ENCODE peak calls at places on chromosome 18, in nine cellular contexts. A, L, V, Y, W, T, I, Q and E are unnamed samples.

GRCh38 chr18:49725809-49726514 is 87.4 kb downstream of the ACAA2 start:
- DNase-seq in V (peak), I (no peak), A (no peak), L (peak), Y (peak), Q (peak), T (peak), W (peak), E (no peak)

GRCh38 chr18:51184092-51184458 is 13.4 kb downstream of the MEX3C start:
- DNase-seq in Y (no peak), W (no peak), A (no peak), L (no peak), I (no peak), T (no peak), Q (no peak), V (no peak), E (no peak)

GRCh38 chr18:46566111-46566510 is 90.9 kb downstream of the LOXHD1 start:
- DNase-seq in Q (no peak), Y (no peak), I (no peak), V (no peak), T (no peak), A (no peak), L (no peak), W (no peak), E (peak)

GRCh38 chr18:79348066-79348465 is 47.7 kb upstream of the NFATC1 start:
- DNase-seq in V (no peak), Q (no peak), L (no peak), Y (no peak), W (no peak), I (no peak), T (no peak), A (no peak), E (no peak)

GRCh38 chr18:6543330-6543908 is 128.7 kb upstream of the L3MBTL4 start:
- DNase-seq in W (no peak), Y (peak), A (no peak), Q (no peak), V (no peak), L (peak), T (no peak), I (peak), E (no peak)

GRCh38 chr18:54444309-54444914 is 86.7 kb downstream of the C18orf54 start:
- DNase-seq in W (peak), A (no peak), Y (peak), I (peak), Q (peak), V (peak), L (peak), T (peak), E (peak)

GRCh38 chr18:69981948-69982347 is 34.3 kb upstream of the CD226 start:
- DNase-seq in I (no peak), T (no peak), Q (no peak), V (no peak), W (no peak), L (no peak), A (no peak), Y (no peak), E (no peak)

GRCh38 chr18:48142994-48143393 is 212.5 kb upstream of the SMAD2 start:
- DNase-seq in L (no peak), A (no peak), T (no peak), W (no peak), Y (no peak), I (no peak), Q (no peak), V (no peak), E (no peak)

GRCh38 chr18:3452750-3453539 is 3.0 kb downstream of the TGIF1 start:
- DNase-seq in I (no peak), L (no peak), A (no peak), Q (no peak), T (no peak), V (peak), W (no peak), Y (peak), E (no peak)

GRCh38 chr18:48852792-48853191 is 98.0 kb downstream of the SMAD7 start:
- DNase-seq in W (no peak), T (no peak), I (no peak), L (no peak), A (no peak), Y (no peak), Q (no peak), V (no peak), E (no peak)

GRCh38 chr18:906416-907170 is 1.9 kb downstream of the ADCYAP1 start:
- DNase-seq in Y (no peak), L (no peak), V (peak), T (peak), A (no peak), W (no peak), Q (no peak), I (no peak), E (no peak)

GRCh38 chr18:41324934-41325333 is 630.1 kb upstream of the PIK3C3 start:
- DNase-seq in L (no peak), Q (no peak), I (no peak), W (peak), Y (peak), A (no peak), T (no peak), V (no peak), E (no peak)

GRCh38 chr18:11387880-11388279 is 221.5 kb upstream of the SLC35G4 start:
- DNase-seq in Q (peak), V (no peak), A (no peak), I (no peak), Y (peak), L (peak), W (no peak), T (no peak), E (no peak)

GRCh38 chr18:48125724-48126123 is 195.3 kb upstream of the SMAD2 start:
- DNase-seq in Q (no peak), V (no peak), T (no peak), A (no peak), I (no peak), L (no peak), Y (no peak), W (no peak), E (no peak)

GRCh38 chr18:79405781-79406575 is 10.2 kb downstream of the NFATC1 start:
- DNase-seq in V (no peak), I (peak), Y (no peak), L (peak), A (no peak), Q (peak), T (no peak), W (no peak), E (no peak)

GRCh38 chr18:76875390-76876330 is 53.3 kb downstream of the ZNF236 start:
- DNase-seq in Y (peak), Q (no peak), W (no peak), A (no peak), T (peak), I (peak), V (peak), L (peak), E (no peak)

GRCh38 chr18:77080283-77080682 is 52.3 kb downstream of the MBP start:
- DNase-seq in L (no peak), V (no peak), T (no peak), Q (no peak), I (no peak), Y (no peak), A (no peak), W (no peak), E (no peak)

GRCh38 chr18:79903071-79903635 is 48.3 kb downstream of the SLC66A2 start:
- DNase-seq in W (no peak), A (no peak), Y (no peak), V (peak), Q (no peak), T (no peak), I (no peak), L (no peak), E (no peak)

GRCh38 chr18:32373995-32374394 is 96.7 kb downstream of the GAREM1 start:
- DNase-seq in A (no peak), W (no peak), T (no peak), I (no peak), Q (no peak), V (no peak), Y (peak), L (no peak), E (no peak)

GRCh38 chr18:12377556-12378553 is 828 bp upstream of the AFG3L2 start:
- DNase-seq in V (no peak), I (no peak), L (no peak), W (no peak), T (no peak), Q (no peak), Y (peak), A (no peak), E (no peak)

GRCh38 chr18:46632401-46633089 is 24.5 kb downstream of the LOXHD1 start:
- DNase-seq in Y (no peak), W (no peak), I (no peak), Q (no peak), A (peak), L (no peak), T (peak), V (peak), E (no peak)

GRCh38 chr18:14947482-14948162 is 199.7 kb downstream of the ANKRD30B start:
- DNase-seq in T (no peak), A (peak), L (no peak), W (no peak), Q (no peak), V (no peak), Y (no peak), I (no peak), E (no peak)

GRCh38 chr18:78671551-78671950 is 308.1 kb upstream of the SALL3 start:
- DNase-seq in Y (no peak), Q (no peak), I (no peak), L (no peak), A (no peak), V (no peak), W (no peak), T (no peak), E (no peak)

GRCh38 chr18:10230072-10230471 is 224.4 kb upstream of the APCDD1 start:
- DNase-seq in Q (no peak), L (peak), A (no peak), Y (peak), V (no peak), W (peak), T (no peak), I (no peak), E (no peak)

GRCh38 chr18:33923980-33924379 is 300.7 kb downstream of the NOL4 start:
- DNase-seq in L (no peak), Y (no peak), T (no peak), I (no peak), Q (no peak), A (no peak), V (no peak), W (no peak), E (no peak)

GRCh38 chr18:48816554-48816953 is 134.2 kb downstream of the SMAD7 start:
- DNase-seq in Y (no peak), I (no peak), L (no peak), Q (no peak), V (no peak), T (no peak), A (peak), W (no peak), E (no peak)

GRCh38 chr18:73895701-73896100 is 251.9 kb downstream of the FBXO15 start:
- DNase-seq in V (no peak), L (no peak), W (no peak), Y (no peak), I (no peak), A (no peak), T (no peak), Q (no peak), E (no peak)

GRCh38 chr18:53790817-53791216 is 433.7 kb downstream of the MBD2 start:
- DNase-seq in I (no peak), A (no peak), L (no peak), Y (peak), T (no peak), V (no peak), W (peak), Q (no peak), E (no peak)

GRCh38 chr18:79519751-79520472 is 124.2 kb downstream of the NFATC1 start:
- DNase-seq in V (no peak), I (peak), T (no peak), Y (peak), L (no peak), Q (no peak), A (peak), W (no peak), E (no peak)

GRCh38 chr18:3923750-3924149 is 473.8 kb downstream of the TGIF1 start:
- DNase-seq in T (no peak), L (no peak), A (no peak), W (peak), I (no peak), V (no peak), Y (peak), Q (no peak), E (no peak)

GRCh38 chr18:74411475-74411874 is 45.6 kb downstream of the DIPK1C start:
- DNase-seq in Q (no peak), Y (no peak), W (no peak), T (no peak), A (no peak), V (no peak), I (no peak), L (no peak), E (no peak)

GRCh38 chr18:5068856-5069255 is 128.2 kb downstream of the AKAIN1 start:
- DNase-seq in Y (no peak), W (no peak), Q (no peak), L (no peak), T (no peak), A (no peak), I (no peak), V (no peak), E (no peak)

GRCh38 chr18:2430191-2430590 is 141.1 kb downstream of the METTL4 start:
- DNase-seq in A (no peak), W (no peak), Q (no peak), I (no peak), V (no peak), T (no peak), Y (no peak), L (no peak), E (no peak)

DNA sequence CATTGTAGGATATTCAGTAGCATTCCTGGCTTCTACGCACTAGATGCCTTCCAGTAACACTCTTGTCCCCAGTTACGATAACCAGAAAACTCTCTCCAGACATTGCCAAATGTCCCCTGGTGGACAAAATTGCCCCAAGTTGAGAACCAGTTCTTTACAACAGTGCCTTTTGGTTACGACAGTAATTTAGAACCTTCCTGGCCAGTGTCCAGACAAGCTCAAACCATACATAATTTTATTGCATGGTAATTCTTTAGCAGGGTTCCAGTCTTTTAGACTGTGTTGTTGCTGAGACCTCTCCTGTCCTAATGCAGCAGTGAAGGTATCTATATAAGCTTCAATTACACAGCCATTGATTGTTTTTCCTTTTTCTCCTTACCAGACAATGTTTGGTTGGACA is 20.2 kb downstream of the RNMT start:
- DNase-seq in V (no peak), L (no peak), Y (no peak), Q (no peak), I (no peak), T (no peak), A (no peak), W (no peak), E (no peak)
- TF ChIP-seq CTCF in V (no peak), L (no peak), Y (no peak), Q (no peak), I (no peak), T (no peak), A (no peak), W (no peak), E (no peak)

GRCh38 chr18:66558773-66559172 is 45.1 kb downstream of the CDH19 start:
- DNase-seq in Y (peak), V (no peak), A (no peak), I (no peak), Q (no peak), W (no peak), L (no peak), T (no peak), E (no peak)

GRCh38 chr18:66557091-66557490 is 46.8 kb downstream of the CDH19 start:
- DNase-seq in Y (no peak), V (no peak), W (no peak), Q (no peak), L (no peak), T (no peak), A (no peak), I (no peak), E (no peak)

GRCh38 chr18:66564236-66564635 is 39.7 kb downstream of the CDH19 start:
- DNase-seq in Q (no peak), I (no peak), V (no peak), L (no peak), A (no peak), W (no peak), T (no peak), Y (no peak), E (no peak)

GRCh38 chr18:66562279-66562678 is 41.6 kb downstream of the CDH19 start:
- DNase-seq in W (no peak), I (no peak), L (no peak), T (no peak), A (no peak), V (no peak), Q (no peak), Y (no peak), E (no peak)

DNA sequence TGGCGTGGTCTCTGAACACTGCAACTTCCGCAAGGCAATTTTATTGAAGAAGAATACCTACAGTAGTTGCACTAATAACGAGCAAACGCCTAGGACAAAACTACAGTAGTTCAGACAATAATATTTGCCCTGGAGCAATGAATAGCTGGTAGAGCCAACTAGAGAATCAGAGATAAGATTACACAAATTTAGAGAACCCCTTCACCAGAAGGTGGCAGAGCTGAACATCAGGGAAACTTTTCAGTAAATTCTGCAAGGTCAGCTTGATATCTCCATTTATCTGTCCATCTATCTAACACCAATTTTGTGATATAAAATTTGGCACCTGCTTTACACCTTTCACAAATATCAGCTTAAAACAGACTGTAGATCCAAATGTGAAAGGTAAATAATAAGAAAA is 43.8 kb downstream of the CDH19 start:
- DNase-seq in Y (peak), Q (no peak), L (peak), V (no peak), T (no peak), A (no peak), W (no peak), I (no peak), E (no peak)
- TF ChIP-seq CTCF in Y (peak), Q (no peak), L (peak), V (peak), T (no peak), A (no peak), W (no peak), I (peak), E (peak)

GRCh38 chr18:57819671-57820460 is 16.8 kb upstream of the ATP8B1 start:
- DNase-seq in W (no peak), A (no peak), Y (peak), I (no peak), T (no peak), V (no peak), L (no peak), Q (no peak), E (no peak)
- TF ChIP-seq CTCF in W (no peak), A (no peak), Y (no peak), I (no peak), T (no peak), V (no peak), L (no peak), Q (no peak), E (no peak)

GRCh38 chr18:7784171-7784570 is 217.1 kb downstream of the PTPRM start:
- DNase-seq in Y (no peak), I (no peak), T (no peak), L (no peak), W (no peak), A (no peak), Q (no peak), V (no peak), E (no peak)

GRCh38 chr18:7793100-7793499 is 226.0 kb downstream of the PTPRM start:
- DNase-seq in V (no peak), L (no peak), I (no peak), W (no peak), Q (no peak), A (no peak), Y (no peak), T (no peak), E (no peak)

DNA sequence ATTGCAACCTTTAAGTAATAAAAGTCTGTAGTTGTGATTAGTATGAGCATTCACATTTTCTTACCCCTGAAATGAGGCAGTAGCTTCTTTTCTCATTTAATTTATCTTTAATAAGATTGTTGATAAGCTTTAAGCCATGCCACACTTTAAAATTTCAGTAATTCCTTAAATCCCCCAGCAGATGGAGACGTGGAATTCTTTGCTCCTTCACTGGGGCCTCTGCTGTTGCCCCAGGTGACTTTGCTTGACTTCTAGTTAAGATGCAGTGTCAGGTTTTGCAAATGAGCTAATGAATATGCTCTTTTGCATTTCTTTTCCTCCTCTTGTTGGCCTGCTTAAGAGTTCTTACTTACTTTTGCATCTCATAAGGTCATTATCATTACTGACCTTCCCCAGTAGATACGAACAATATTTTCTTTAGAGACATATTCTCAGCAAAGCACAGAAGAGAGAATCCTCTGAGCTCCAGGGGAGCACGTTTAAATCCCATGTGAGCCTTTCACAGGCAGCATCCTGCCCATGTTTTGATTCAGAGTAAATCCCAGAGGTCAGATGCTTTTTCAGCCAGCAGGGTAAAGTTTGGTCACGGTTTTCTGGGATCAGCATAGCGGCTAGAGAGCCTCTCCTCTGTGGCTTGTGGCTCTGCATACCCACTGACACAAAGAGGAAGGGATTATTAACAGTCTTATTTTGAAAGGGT is 222.9 kb downstream of the PTPRM start:
- DNase-seq in V (no peak), W (no peak), Y (peak), T (no peak), L (peak), I (no peak), Q (no peak), A (no peak), E (peak)
- TF ChIP-seq CTCF in V (peak), W (peak), Y (peak), T (peak), L (peak), I (no peak), Q (peak), A (peak), E (peak)

DNA sequence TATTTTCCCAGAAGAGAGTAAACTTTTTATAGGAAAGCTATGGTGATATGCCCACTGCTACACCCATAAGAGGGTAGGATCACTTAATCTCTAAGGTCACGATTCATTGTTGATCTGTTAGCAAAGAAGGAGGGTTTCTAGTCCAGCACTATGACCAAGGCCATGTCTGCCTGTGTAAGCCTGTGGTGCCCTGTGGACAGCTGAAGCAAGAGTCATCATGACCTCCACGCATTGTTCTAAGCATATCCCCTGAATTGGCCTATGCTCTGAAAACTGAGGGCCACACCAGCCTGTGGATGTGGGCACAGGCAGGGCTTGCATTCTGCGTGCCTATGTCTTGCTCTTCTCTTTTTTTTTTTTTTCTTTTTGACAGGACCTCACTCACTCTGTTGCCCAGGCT is 89.8 kb upstream of the SMIM21 start:
- DNase-seq in L (no peak), Q (no peak), W (no peak), I (no peak), T (no peak), Y (no peak), A (no peak), V (no peak), E (no peak)
- TF ChIP-seq CTCF in L (no peak), Q (no peak), W (no peak), I (no peak), T (no peak), Y (no peak), A (no peak), V (no peak), E (no peak)